ENCODE peak calls at places on chromosomes 11 and 22, in seven cellular contexts. One of them, this sample, is unnamed.

GRCh38 chr11:119318240-119319135 is 1.6 kb upstream of the MCAM start:
- DNase-seq in thoracic aorta: no peak
- DNase-seq in substantia nigra: no peak
- DNase-seq in activated gamma-delta T cell: no peak
- DNase-seq in effector memory CD8-positive, alpha-beta T cell: no peak
- DNase-seq in AG08395: peak
- DNase-seq in H9: peak
- DNase-seq in this sample: peak

GRCh38 chr11:65418431-65418680 is 4.2 kb upstream of the NEAT1 start:
- DNase-seq in effector memory CD8-positive, alpha-beta T cell: no peak
- DNase-seq in thoracic aorta: no peak
- DNase-seq in activated gamma-delta T cell: no peak
- DNase-seq in AG08395: no peak
- DNase-seq in substantia nigra: no peak
- DNase-seq in H9: no peak
- DNase-seq in this sample: peak

GRCh38 chr11:96273507-96273906 is 69.5 kb downstream of the MAML2 start:
- DNase-seq in H9: no peak
- DNase-seq in AG08395: no peak
- DNase-seq in thoracic aorta: no peak
- DNase-seq in substantia nigra: no peak
- DNase-seq in activated gamma-delta T cell: no peak
- DNase-seq in effector memory CD8-positive, alpha-beta T cell: no peak
- DNase-seq in this sample: no peak

GRCh38 chr11:125123947-125124633 is 12.7 kb upstream of the TMEM218 start:
- DNase-seq in thoracic aorta: no peak
- DNase-seq in activated gamma-delta T cell: no peak
- DNase-seq in H9: peak
- DNase-seq in AG08395: peak
- DNase-seq in substantia nigra: no peak
- DNase-seq in effector memory CD8-positive, alpha-beta T cell: peak
- DNase-seq in this sample: peak

GRCh38 chr22:37567991-37568390 is 7.7 kb downstream of the CDC42EP1 start:
- DNase-seq in AG08395: no peak
- DNase-seq in H9: peak
- DNase-seq in thoracic aorta: no peak
- DNase-seq in activated gamma-delta T cell: no peak
- DNase-seq in substantia nigra: no peak
- DNase-seq in effector memory CD8-positive, alpha-beta T cell: no peak
- DNase-seq in this sample: no peak

GRCh38 chr11:111301004-111301839 is 2.9 kb downstream of the POU2AF3 start:
- DNase-seq in H9: no peak
- DNase-seq in AG08395: no peak
- DNase-seq in activated gamma-delta T cell: no peak
- DNase-seq in substantia nigra: no peak
- DNase-seq in thoracic aorta: no peak
- DNase-seq in effector memory CD8-positive, alpha-beta T cell: no peak
- DNase-seq in this sample: no peak

GRCh38 chr22:20128902-20129746 is 2.5 kb upstream of the ZDHHC8 start:
- DNase-seq in H9: peak
- DNase-seq in thoracic aorta: no peak
- DNase-seq in substantia nigra: no peak
- DNase-seq in AG08395: peak
- DNase-seq in effector memory CD8-positive, alpha-beta T cell: peak
- DNase-seq in activated gamma-delta T cell: no peak
- DNase-seq in this sample: peak

GRCh38 chr11:113163291-113164030 is 150.9 kb upstream of the TTC12 start:
- DNase-seq in substantia nigra: no peak
- DNase-seq in activated gamma-delta T cell: no peak
- DNase-seq in effector memory CD8-positive, alpha-beta T cell: no peak
- DNase-seq in AG08395: peak
- DNase-seq in thoracic aorta: no peak
- DNase-seq in H9: no peak
- DNase-seq in this sample: no peak

GRCh38 chr11:93505703-93506102 is 37.5 kb downstream of the SMCO4 start:
- DNase-seq in activated gamma-delta T cell: no peak
- DNase-seq in substantia nigra: no peak
- DNase-seq in H9: no peak
- DNase-seq in effector memory CD8-positive, alpha-beta T cell: no peak
- DNase-seq in AG08395: no peak
- DNase-seq in thoracic aorta: no peak
- DNase-seq in this sample: no peak

GRCh38 chr22:46073683-46074504 is 76.4 kb upstream of the PPARA start:
- DNase-seq in AG08395: no peak
- DNase-seq in H9: no peak
- DNase-seq in activated gamma-delta T cell: no peak
- DNase-seq in substantia nigra: no peak
- DNase-seq in effector memory CD8-positive, alpha-beta T cell: no peak
- DNase-seq in thoracic aorta: no peak
- DNase-seq in this sample: peak

GRCh38 chr11:62792193-62792575 is 378 bp upstream of the TMEM223 start:
- DNase-seq in effector memory CD8-positive, alpha-beta T cell: no peak
- DNase-seq in thoracic aorta: no peak
- DNase-seq in AG08395: no peak
- DNase-seq in H9: peak
- DNase-seq in substantia nigra: no peak
- DNase-seq in activated gamma-delta T cell: peak
- DNase-seq in this sample: no peak